ENCODE peak calls at places on chromosomes 4 and X, in four cellular contexts. Y is mammary epithelial cell; U is neuronal stem cell; C is CD8-positive, alpha-beta memory T cell. S is an unnamed sample.

GRCh38 chrX:124216396-124217124 is 115.9 kb upstream of the TEX13D start:
- DNase-seq in Y (no peak), C (no peak), U (no peak), S (no peak)

GRCh38 chrX:40938418-40938817 is 146.8 kb upstream of the USP9X start:
- DNase-seq in C (no peak), Y (no peak), U (no peak), S (no peak)

GRCh38 chrX:147884958-147885357 is 26.8 kb upstream of the FMR1 start:
- DNase-seq in C (no peak), U (no peak), Y (no peak), S (no peak)

GRCh38 chrX:49233887-49234555 is 881 bp upstream of the CACNA1F start:
- DNase-seq in C (no peak), U (no peak), Y (no peak), S (no peak)

GRCh38 chr4:185991750-185992149 is 77.2 kb upstream of the TLR3 start:
- DNase-seq in C (no peak), Y (no peak), U (no peak), S (no peak)

GRCh38 chr4:175999944-176000343 is 65.7 kb upstream of the WDR17 start:
- DNase-seq in C (no peak), Y (no peak), U (no peak), S (no peak)

GRCh38 chr4:48187813-48188212 is 53.8 kb upstream of the TXK start:
- DNase-seq in C (no peak), Y (no peak), U (no peak), S (no peak)

GRCh38 chr4:140703463-140703862 is 52.7 kb downstream of the TBC1D9 start:
- DNase-seq in C (no peak), Y (no peak), U (no peak), S (no peak)

GRCh38 chrX:11190745-11191510 is 79.8 kb downstream of the HCCS start:
- DNase-seq in Y (peak; percentile 25), U (no peak), C (no peak), S (no peak)

GRCh38 chr4:83356899-83357661 is 22.4 kb upstream of the HPSE start:
- DNase-seq in U (no peak), Y (peak; percentile 82), C (no peak), S (no peak)

GRCh38 chr4:52883183-52883621 is 21.1 kb downstream of the RASL11B start:
- DNase-seq in U (no peak), C (no peak), Y (no peak), S (peak; percentile 46)

GRCh38 chr4:111630705-111631104 is 514.5 kb upstream of the FAM241A start:
- DNase-seq in Y (no peak), U (no peak), C (no peak), S (no peak)

GRCh38 chrX:12269484-12269883 is 131.2 kb downstream of the FRMPD4 start:
- DNase-seq in C (no peak), U (no peak), Y (no peak), S (no peak)

GRCh38 chrX:9293051-9293496 is 171.8 kb upstream of the TBL1X start:
- DNase-seq in Y (no peak), C (no peak), U (no peak), S (peak; percentile 72)

GRCh38 chrX:40109288-40110008 is 11.7 kb upstream of the BCOR start:
- DNase-seq in C (no peak), U (no peak), Y (peak; percentile 35), S (no peak)

GRCh38 chr4:147855670-147856069 is 123.8 kb downstream of the ARHGAP10 start:
- DNase-seq in Y (no peak), C (no peak), U (no peak), S (no peak)

GRCh38 chrX:40018021-40018420 is 79.7 kb downstream of the BCOR start:
- DNase-seq in U (no peak), Y (no peak), C (no peak), S (no peak)

GRCh38 chr4:28490669-28491068 is 1630.0 kb downstream of the STIM2 start:
- DNase-seq in C (no peak), U (no peak), Y (peak; percentile 13), S (no peak)

GRCh38 chr4:37717575-37717974 is 31.4 kb upstream of the RELL1 start:
- DNase-seq in C (no peak), Y (peak; percentile 79), U (no peak), S (no peak)

GRCh38 chr4:85414972-85415371 is 60.0 kb upstream of the ARHGAP24 start:
- DNase-seq in C (no peak), U (no peak), Y (no peak), S (no peak)

GRCh38 chr4:44145868-44146267 is 302.7 kb downstream of the KCTD8 start:
- DNase-seq in Y (peak; percentile 77), C (no peak), U (no peak), S (no peak)

GRCh38 chr4:60897415-60897814 is 302.7 kb upstream of the ADGRL3 start:
- DNase-seq in Y (no peak), U (no peak), C (no peak), S (no peak)

GRCh38 chr4:87270144-87270543 is 49.7 kb upstream of the KLHL8 start:
- DNase-seq in U (peak; percentile 18), Y (peak; percentile 26), C (no peak), S (peak; percentile 11)

GRCh38 chr4:15848191-15848842 is 70.2 kb downstream of the CD38 start:
- DNase-seq in Y (peak; percentile 50), U (no peak), C (no peak), S (no peak)

GRCh38 chr4:20543131-20543530 is 157.1 kb upstream of the PACRGL start:
- DNase-seq in U (no peak), C (no peak), Y (no peak), S (no peak)

GRCh38 chr4:2943364-2944090 is 19.7 kb downstream of the NOP14 start:
- DNase-seq in C (no peak), Y (no peak), U (no peak), S (no peak)

GRCh38 chr4:78706302-78706701 is 69.8 kb upstream of the BMP2K start:
- DNase-seq in Y (no peak), C (no peak), U (no peak), S (peak; percentile 27)

GRCh38 chrX:116930311-116930710 is 467.5 kb upstream of the CT83 start:
- DNase-seq in C (no peak), Y (no peak), U (no peak), S (no peak)

GRCh38 chrX:17787557-17787956 is 50.3 kb downstream of the SCML1 start:
- DNase-seq in U (no peak), Y (no peak), C (no peak), S (no peak)

GRCh38 chrX:17788439-17788838 is 51.1 kb downstream of the SCML1 start:
- DNase-seq in C (peak; percentile 1), U (peak; percentile 9), Y (peak; percentile 8), S (peak; percentile 47)

GRCh38 chrX:17792842-17793241 is 55.5 kb downstream of the SCML1 start:
- DNase-seq in Y (no peak), C (no peak), U (no peak), S (no peak)

DNA sequence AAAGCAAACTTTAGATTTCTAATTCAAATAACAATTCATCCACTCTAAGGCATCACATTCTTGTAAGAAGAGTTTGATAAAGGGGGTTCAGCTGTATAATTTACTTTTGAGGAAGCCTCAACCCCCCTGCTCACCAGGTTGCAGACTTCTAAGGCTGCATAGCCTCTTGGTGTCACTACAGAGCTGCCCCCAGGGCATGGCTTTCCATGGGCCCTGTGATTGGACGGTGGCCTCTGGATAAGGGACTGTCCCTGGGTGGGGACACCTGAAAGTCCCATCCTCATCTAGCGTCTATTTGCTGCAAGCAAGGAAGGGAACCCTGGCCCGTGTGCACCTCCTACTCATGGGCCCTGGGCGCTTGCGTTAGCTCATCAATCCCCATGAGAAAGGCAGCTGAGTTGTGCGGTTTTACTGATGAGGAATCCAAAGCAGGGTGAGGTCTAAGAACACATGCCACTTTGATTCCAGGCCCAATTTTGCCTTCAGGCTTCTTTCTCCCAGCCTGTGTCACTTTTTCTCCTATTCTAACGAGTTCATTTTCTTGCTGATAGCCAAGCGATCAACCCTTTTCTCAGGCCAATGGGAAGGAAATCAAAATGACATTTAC is 51.8 kb downstream of the SCML1 start:
- DNase-seq in C (no peak), U (no peak), Y (peak; percentile 32), S (no peak)
- H3K27me3 ChIP-seq in C (no peaks in the 10 kb centered on the region), U (no peaks in the 10 kb centered on the region), Y (no peaks in the 10 kb centered on the region), S (no peaks in the 10 kb centered on the region)

GRCh38 chr4:76200771-76201224 is 12.8 kb downstream of the SCARB2 start:
- DNase-seq in U (no peak), Y (no peak), C (no peak), S (no peak)

GRCh38 chr4:76197971-76198410 is 15.6 kb downstream of the SCARB2 start:
- DNase-seq in Y (peak; percentile 75), C (no peak), U (no peak), S (no peak)

GRCh38 chr4:76198411-76199237 is 15.0 kb downstream of the SCARB2 start:
- DNase-seq in U (no peak), C (no peak), Y (peak; percentile 71), S (no peak)

GRCh38 chr4:76197001-76197743 is 16.5 kb downstream of the SCARB2 start:
- DNase-seq in C (no peak), Y (peak; percentile 60), U (no peak), S (no peak)

DNA sequence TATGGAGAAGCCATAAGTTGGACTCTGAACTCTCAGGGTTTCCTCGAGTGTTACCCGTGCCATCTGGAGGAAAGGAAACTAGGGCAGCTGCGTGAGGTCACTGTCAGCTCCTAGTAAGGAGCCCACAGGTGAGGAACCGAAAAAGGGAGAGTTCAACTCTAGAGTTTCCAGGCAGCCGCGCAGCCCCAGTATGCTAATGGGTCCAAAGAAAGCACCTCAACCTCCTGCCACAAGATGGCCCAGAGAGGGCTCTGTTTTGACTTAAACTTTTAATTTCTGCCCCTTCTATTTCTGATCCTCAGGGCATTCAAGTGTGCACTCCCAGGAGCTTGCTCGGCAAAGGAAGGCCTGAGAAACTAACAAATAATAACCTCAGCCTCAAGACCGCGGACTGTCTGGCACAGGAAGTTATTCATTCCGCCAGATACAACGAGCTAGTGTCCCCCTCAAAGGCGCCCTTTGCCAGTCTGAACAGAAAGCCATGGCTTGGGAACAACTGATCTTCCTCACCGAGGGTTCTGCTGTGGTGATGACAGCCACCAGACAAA is 13.9 kb downstream of the SCARB2 start:
- DNase-seq in C (no peak), Y (no peak), U (no peak), S (no peak)
- H3K4me1 ChIP-seq in C (peaks cover 23% of the 10 kb centered on the region), Y (peaks cover 52% of the 10 kb centered on the region), U (peaks cover 7% of the 10 kb centered on the region), S (no peaks in the 10 kb centered on the region)

DNA sequence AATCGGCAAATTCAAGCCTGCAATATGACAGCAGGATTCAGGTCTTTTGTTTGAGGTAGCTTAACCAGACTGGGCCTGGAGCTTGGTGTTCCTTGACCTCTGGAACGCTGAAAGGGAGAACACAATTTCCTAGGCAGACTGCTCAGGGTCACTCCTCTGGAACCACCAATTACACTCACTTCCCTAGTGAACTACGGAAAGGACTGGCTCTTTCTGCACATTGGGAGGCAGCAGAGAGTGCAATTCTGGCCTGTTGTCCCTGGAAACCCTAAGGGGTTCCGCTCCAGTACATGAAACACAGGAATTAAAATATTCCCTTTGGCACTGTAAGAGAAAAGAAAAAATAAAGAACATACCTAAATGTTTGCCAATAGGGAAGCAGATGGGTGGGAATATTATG is 58.6 kb downstream of the GPC3 start:
- DNase-seq in C (no peak), U (no peak), Y (no peak), S (no peak)
- H3K27me3 ChIP-seq in C (no peaks in the 10 kb centered on the region), U (no peaks in the 10 kb centered on the region), Y (no peaks in the 10 kb centered on the region), S (no peaks in the 10 kb centered on the region)

DNA sequence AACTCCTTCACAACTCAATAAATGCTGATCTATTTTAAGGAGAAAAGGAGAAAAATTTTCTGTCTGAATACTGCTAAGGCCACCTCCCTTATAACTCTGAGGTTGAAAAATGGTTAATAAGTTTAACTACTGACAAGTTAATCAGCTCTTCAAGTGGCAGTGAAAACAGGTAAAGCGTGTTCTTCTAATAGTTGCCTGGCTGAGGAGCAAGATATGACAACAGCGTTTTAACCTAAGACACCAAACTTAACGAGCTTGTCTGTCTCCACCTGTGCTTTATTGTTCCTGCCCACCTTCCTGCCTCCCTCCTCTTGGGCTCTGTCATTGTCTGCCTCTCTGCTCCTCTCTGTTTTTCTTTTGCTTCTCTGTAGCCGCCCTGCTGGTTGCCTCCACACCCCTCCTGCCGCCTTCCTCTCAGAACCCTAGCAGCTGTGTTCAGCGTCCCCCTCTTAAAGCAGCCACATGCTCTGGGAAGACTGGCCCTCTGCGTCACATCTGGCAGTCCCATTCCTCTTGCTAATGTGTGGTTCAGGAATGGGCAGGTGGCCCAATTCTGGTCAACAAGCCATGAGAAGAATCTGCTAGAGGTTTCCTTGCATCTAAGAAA is 4.3 kb upstream of the TSPAN5 start:
- DNase-seq in U (no peak), C (no peak), Y (no peak), S (no peak)
- H3K4me1 ChIP-seq in U (peaks cover 4% of the 10 kb centered on the region), C (peaks cover 48% of the 10 kb centered on the region), Y (peaks cover 27% of the 10 kb centered on the region), S (peaks cover 5% of the 10 kb centered on the region)

S was measured in NT2/D1.